ENCODE peak calls at places on chromosomes 2 and 18, in seven cellular contexts. C is tibial nerve, I is breast epithelium, N is sigmoid colon, M is heart left ventricle, E is endothelial cell of umbilical vein, U is transverse colon. R is an unnamed sample.

GRCh38 chr2:231429916-231430315 is 34.4 kb downstream of the NCL start:
- DNase-seq in C (no peak), I (no peak), N (no peak), M (no peak), E (no peak), U (no peak), R (no peak)

GRCh38 chr2:36655456-36655855 is 41.1 kb upstream of the VIT start:
- DNase-seq in C (no peak), I (peak), N (no peak), M (peak), E (peak), U (no peak), R (no peak)

GRCh38 chr18:29586210-29586609 is 1409.3 kb upstream of the CDH2 start:
- DNase-seq in C (no peak), I (no peak), N (no peak), M (no peak), E (no peak), U (no peak), R (no peak)

GRCh38 chr18:9596257-9596656 is 18.1 kb downstream of the PPP4R1 start:
- DNase-seq in C (no peak), I (no peak), N (no peak), M (no peak), E (peak), U (no peak), R (no peak)

GRCh38 chr2:57740905-57741304 is 305.7 kb upstream of the VRK2 start:
- DNase-seq in C (no peak), I (no peak), N (no peak), M (no peak), E (no peak), U (no peak), R (no peak)

GRCh38 chr2:68643011-68643873 is at the start of gene PROKR1:
- DNase-seq in C (no peak), I (no peak), N (no peak), M (peak), E (peak), U (peak), R (peak)

GRCh38 chr2:212777020-212777491 is 238.5 kb upstream of the ERBB4 start:
- DNase-seq in C (no peak), I (no peak), N (no peak), M (no peak), E (peak), U (no peak), R (peak)

GRCh38 chr2:238187618-238188548 is 15.6 kb downstream of the ILKAP start:
- DNase-seq in C (no peak), I (no peak), N (no peak), M (no peak), E (no peak), U (no peak), R (no peak)

GRCh38 chr18:34884456-34884855 is 156.8 kb upstream of the MAPRE2 start:
- DNase-seq in C (no peak), I (no peak), N (no peak), M (no peak), E (no peak), U (no peak), R (no peak)

GRCh38 chr2:241226723-241227634 is 38.5 kb downstream of the ANO7 start:
- DNase-seq in C (no peak), I (no peak), N (no peak), M (no peak), E (no peak), U (no peak), R (no peak)

GRCh38 chr18:55658598-55658997 is 70.6 kb upstream of the TCF4 start:
- DNase-seq in C (no peak), I (no peak), N (no peak), M (no peak), E (no peak), U (no peak), R (no peak)

GRCh38 chr2:106638043-106638442 is 150.9 kb downstream of the CD8B2 start:
- DNase-seq in C (no peak), I (no peak), N (no peak), M (no peak), E (no peak), U (no peak), R (no peak)

GRCh38 chr2:239380831-239381708 is 19.8 kb downstream of the HDAC4 start:
- DNase-seq in C (no peak), I (no peak), N (peak), M (no peak), E (peak), U (peak), R (no peak)

GRCh38 chr18:59008302-59008974 is 131.2 kb upstream of the SEC11C start:
- DNase-seq in C (no peak), I (peak), N (no peak), M (no peak), E (no peak), U (no peak), R (no peak)

GRCh38 chr2:95670686-95671085 is 78.9 kb downstream of the TRIM43 start:
- DNase-seq in C (no peak), I (no peak), N (no peak), M (no peak), E (no peak), U (no peak), R (no peak)

GRCh38 chr2:172373076-172373475 is 54.3 kb upstream of the ITGA6 start:
- DNase-seq in C (no peak), I (no peak), N (no peak), M (no peak), E (no peak), U (no peak), R (no peak)

GRCh38 chr2:172455121-172455515 is 27.7 kb downstream of the ITGA6 start:
- DNase-seq in C (no peak), I (no peak), N (no peak), M (no peak), E (no peak), U (no peak), R (no peak)

GRCh38 chr2:217075225-217075802 is 215.4 kb upstream of the TNP1 start:
- DNase-seq in C (peak), I (no peak), N (no peak), M (peak), E (no peak), U (no peak), R (no peak)

GRCh38 chr2:127075821-127076220 is 31.1 kb downstream of the BIN1 start:
- DNase-seq in C (no peak), I (no peak), N (no peak), M (no peak), E (no peak), U (no peak), R (no peak)

GRCh38 chr2:53767405-53768232 is at the start of gene CHAC2:
- DNase-seq in C (peak), I (peak), N (peak), M (peak), E (peak), U (peak), R (peak)
- TF ChIP-seq POLR2A in C (no peak), I (no peak), N (no peak), M (no peak), E (peak), U (peak), R (peak)

GRCh38 chr2:24123212-24124002 is at the start of the genes FAM228B and PFN4:
- DNase-seq in C (peak), I (peak), N (peak), M (peak), E (peak), U (peak), R (peak)
- TF ChIP-seq POLR2A in C (peak), I (no peak), N (no peak), M (no peak), E (peak), U (peak), R (peak)

DNA sequence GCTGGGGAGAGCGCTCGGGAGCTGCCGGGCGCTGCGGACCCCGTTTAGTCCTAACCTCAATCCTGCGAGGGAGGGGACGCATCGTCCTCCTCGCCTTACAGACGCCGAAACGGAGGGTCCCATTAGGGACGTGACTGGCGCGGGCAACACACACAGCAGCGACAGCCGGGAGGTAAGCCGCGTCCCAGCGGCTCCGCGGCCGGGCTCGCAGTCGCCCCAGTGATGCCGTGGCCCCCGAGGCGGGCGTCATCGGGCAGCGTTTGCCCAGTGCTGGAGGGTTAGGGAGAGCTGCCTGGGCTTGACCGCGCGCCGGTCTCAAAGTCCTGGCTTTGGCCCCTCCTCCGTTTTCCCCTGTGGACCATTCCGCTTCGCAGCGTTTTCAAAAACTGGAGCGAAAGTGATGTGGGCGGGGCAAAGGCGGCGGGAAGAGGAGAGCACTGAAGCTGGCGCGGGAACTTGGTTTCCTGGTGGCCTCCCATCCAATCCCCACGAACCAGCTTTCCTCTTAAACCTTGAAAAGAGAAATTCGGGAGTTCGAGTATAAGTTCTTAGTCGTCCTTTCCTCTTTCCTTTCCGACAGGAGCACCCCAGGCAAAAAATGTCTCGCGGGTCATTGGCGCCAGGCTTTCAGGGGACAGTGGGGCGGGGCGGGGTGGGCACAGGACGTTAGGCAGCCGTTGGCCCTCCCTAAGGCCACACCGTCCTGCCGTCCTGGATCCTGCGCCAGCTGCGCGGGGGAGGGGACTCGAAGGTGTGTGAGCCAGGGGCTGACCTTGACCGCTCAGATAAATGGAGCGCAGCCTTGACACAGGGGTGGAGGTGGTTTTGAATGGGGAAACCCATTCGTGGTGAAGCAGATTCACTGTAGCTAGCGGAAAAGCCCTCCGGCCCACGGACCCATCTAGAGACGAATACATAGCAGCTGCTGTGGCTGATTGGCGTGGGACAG is 819 bp downstream of the TYMS start:
- DNase-seq in C (peak), I (peak), N (peak), M (peak), E (peak), U (peak), R (peak)
- TF ChIP-seq POLR2A in C (no peak), I (no peak), N (no peak), M (no peak), E (peak), U (peak), R (peak)

GRCh38 chr18:3250237-3251107 is 2.9 kb downstream of the MYL12A start:
- DNase-seq in C (no peak), I (no peak), N (no peak), M (no peak), E (peak), U (no peak), R (no peak)

GRCh38 chr18:3246636-3247242 is 862 bp upstream of the MYL12A start:
- DNase-seq in C (peak), I (no peak), N (peak), M (peak), E (no peak), U (peak), R (peak)

GRCh38 chr18:3248062-3248669 is 565 bp downstream of the MYL12A start:
- DNase-seq in C (peak), I (no peak), N (peak), M (peak), E (peak), U (peak), R (peak)

GRCh38 chr18:3247243-3248061 is at the start of gene MYL12A:
- DNase-seq in C (peak), I (peak), N (peak), M (peak), E (peak), U (peak), R (peak)

GRCh38 chr18:3248670-3249359 is 1.2 kb downstream of the MYL12A start:
- DNase-seq in C (no peak), I (peak), N (no peak), M (peak), E (peak), U (peak), R (peak)
- TF ChIP-seq POLR2A in C (no peak), I (no peak), N (peak), M (no peak), E (peak), U (peak), R (no peak)

DNA sequence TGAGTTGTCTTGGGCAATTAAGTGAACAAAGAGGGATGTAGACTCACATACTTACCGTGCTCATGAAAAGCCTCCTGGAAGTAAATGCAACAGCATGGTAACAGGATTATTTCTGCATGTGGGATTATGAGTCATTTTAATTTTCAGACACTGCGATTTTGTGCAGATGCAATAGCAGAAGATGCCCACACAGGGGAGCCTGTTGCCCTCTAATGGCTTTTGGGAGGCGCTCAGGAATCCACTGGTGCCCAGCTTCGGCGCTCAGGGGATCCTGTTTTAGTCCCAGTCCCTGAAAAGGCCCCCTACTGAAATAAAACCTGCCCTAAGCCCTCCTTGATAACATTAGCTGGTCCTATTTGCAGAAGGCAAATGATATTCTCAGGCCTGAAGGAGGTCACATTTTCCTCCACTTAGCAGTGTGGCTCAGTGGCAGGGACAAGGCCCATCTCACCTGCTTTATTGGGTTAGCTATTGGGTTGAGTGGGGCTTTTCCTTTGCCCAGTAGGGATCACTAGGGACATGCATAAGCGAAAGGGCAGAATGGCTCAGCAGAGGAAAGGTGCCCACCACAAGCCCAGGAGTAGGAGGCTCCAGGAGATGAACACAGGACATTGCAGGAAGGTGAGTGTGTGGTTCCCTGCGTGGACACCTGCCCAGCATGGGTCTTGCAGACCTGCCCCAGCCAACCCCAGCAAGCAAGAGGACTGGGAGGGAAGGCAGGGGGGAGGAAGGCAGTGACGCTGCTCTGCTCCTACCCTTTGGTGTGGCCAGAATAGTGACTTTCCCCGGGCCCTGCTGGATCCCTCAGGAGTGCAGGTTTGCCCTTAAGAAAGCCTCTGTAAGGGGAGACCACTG is 26.5 kb upstream of the KCNS3 start:
- DNase-seq in C (peak), I (peak), N (peak), M (peak), E (peak), U (peak), R (peak)
- TF ChIP-seq POLR2A in C (no peak), I (no peak), N (no peak), M (no peak), E (no peak), U (no peak), R (no peak)

GRCh38 chr2:222860740-222861410 is at the start of gene ACSL3:
- DNase-seq in C (peak), I (peak), N (peak), M (peak), E (peak), U (peak), R (peak)
- TF ChIP-seq POLR2A in C (peak), I (peak), N (peak), M (peak), E (peak), U (peak), R (peak)

GRCh38 chr2:28976584-28976983 is 4.5 kb upstream of the TOGARAM2 start:
- DNase-seq in C (no peak), I (no peak), N (peak), M (peak), E (no peak), U (no peak), R (no peak)
- TF ChIP-seq POLR2A in C (no peak), I (no peak), N (no peak), M (no peak), E (no peak), U (no peak), R (no peak)

R was measured in erythroblast.